ENCODE peak calls at places on chromosomes 6 and 20, in five cellular contexts. J, O, T, B and W are unnamed samples.

GRCh38 chr6:14129572-14129971 is 12.0 kb downstream of the CD83 start:
- DNase-seq in O (peak; percentile 35), B (peak; percentile 42), J (no peak), T (peak; percentile 68), W (no peak)

GRCh38 chr20:32509639-32510066 is 75.5 kb downstream of the NOL4L start:
- DNase-seq in T (no peak), O (peak; percentile 75), B (peak; percentile 34), J (peak; percentile 20), W (no peak)

GRCh38 chr6:14681699-14682487 is 564.0 kb upstream of the JARID2 start:
- DNase-seq in T (no peak), B (no peak), O (no peak), J (no peak), W (no peak)

GRCh38 chr20:17177341-17177740 is 49.5 kb upstream of the PCSK2 start:
- DNase-seq in J (no peak), B (no peak), T (no peak), O (no peak), W (no peak)

GRCh38 chr6:51213806-51214205 is 395.1 kb downstream of the TFAP2B start:
- DNase-seq in T (no peak), J (no peak), B (no peak), O (no peak), W (no peak)

GRCh38 chr6:99905209-99906106 is 88.6 kb downstream of the MCHR2 start:
- DNase-seq in B (peak; percentile 67), T (peak; percentile 34), J (no peak), O (peak; percentile 14), W (no peak)

GRCh38 chr6:7175463-7175862 is 67.7 kb downstream of the RREB1 start:
- DNase-seq in J (no peak), O (no peak), T (no peak), B (no peak), W (no peak)

GRCh38 chr6:85261250-85261649 is 188.6 kb upstream of the NT5E start:
- DNase-seq in B (no peak), O (no peak), J (no peak), T (no peak), W (no peak)

GRCh38 chr20:38242848-38243449 is 17.6 kb downstream of the KIAA1755 start:
- DNase-seq in T (no peak), J (no peak), B (no peak), O (no peak), W (no peak)

GRCh38 chr6:141269684-141270083 is 863.0 kb upstream of the GJE1 start:
- DNase-seq in B (no peak), O (no peak), J (no peak), T (no peak), W (no peak)

GRCh38 chr6:5151955-5152401 is 66.8 kb downstream of the PPP1R3G start:
- DNase-seq in J (no peak), O (no peak), T (no peak), B (peak; percentile 41), W (no peak)

GRCh38 chr20:1935696-1936366 is 40.6 kb downstream of the SIRPA start:
- DNase-seq in J (no peak), B (no peak), T (no peak), O (no peak), W (no peak)

GRCh38 chr6:167703347-167703746 is 123.4 kb upstream of the AFDN start:
- DNase-seq in J (no peak), B (no peak), O (no peak), T (no peak), W (no peak)

GRCh38 chr20:12305555-12305954 is 387.9 kb downstream of the BTBD3 start:
- DNase-seq in T (no peak), O (no peak), J (no peak), B (no peak), W (no peak)

GRCh38 chr20:58670097-58670496 is 19.0 kb downstream of the STX16 start:
- DNase-seq in O (no peak), B (no peak), T (no peak), J (no peak), W (no peak)

GRCh38 chr20:1391640-1392442 is 1.0 kb downstream of the FKBP1A start:
- DNase-seq in B (peak; percentile 52), J (no peak), O (peak; percentile 29), T (no peak), W (no peak)

GRCh38 chr20:38728911-38729642 is 4.8 kb downstream of the SLC32A1 start:
- DNase-seq in O (no peak), B (no peak), T (no peak), J (no peak), W (no peak)

GRCh38 chr6:136051140-136051775 is 198.9 kb downstream of the MTFR2 start:
- DNase-seq in B (peak; percentile 57), O (peak; percentile 26), J (no peak), T (no peak), W (no peak)

GRCh38 chr20:4820833-4821518 is 99.3 kb downstream of the PRND start:
- DNase-seq in J (no peak), B (peak; percentile 62), T (peak; percentile 28), O (no peak), W (no peak)

GRCh38 chr6:7542878-7543394 is 1.5 kb downstream of the DSP start:
- DNase-seq in O (no peak), B (peak; percentile 59), J (no peak), T (no peak), W (no peak)

GRCh38 chr6:39086294-39086693 is 28.7 kb downstream of the SAYSD1 start:
- DNase-seq in O (peak; percentile 54), T (no peak), J (no peak), B (no peak), W (no peak)

GRCh38 chr6:150857062-150857905 is 8.2 kb upstream of the MTHFD1L start:
- DNase-seq in T (peak; percentile 98), B (peak; percentile 96), O (no peak), J (no peak), W (no peak)

GRCh38 chr6:168920289-168920688 is 333.4 kb downstream of the THBS2 start:
- DNase-seq in O (no peak), B (no peak), J (no peak), T (no peak), W (no peak)

GRCh38 chr6:44533221-44533820 is 145.8 kb downstream of the CDC5L start:
- DNase-seq in J (no peak), T (no peak), B (no peak), O (no peak), W (no peak)

GRCh38 chr6:157229733-157230132 is 93.6 kb downstream of the TMEM242 start:
- DNase-seq in T (no peak), O (no peak), J (no peak), B (no peak), W (no peak)

GRCh38 chr6:164753517-164753916 is 555.9 kb downstream of the C6orf118 start:
- DNase-seq in O (no peak), B (peak; percentile 67), J (no peak), T (peak; percentile 32), W (no peak)

GRCh38 chr20:47466193-47466592 is 35.5 kb upstream of the NCOA3 start:
- DNase-seq in T (no peak), B (no peak), J (no peak), O (no peak), W (no peak)

GRCh38 chr6:92779758-92780157 is 639.6 kb downstream of the EPHA7 start:
- DNase-seq in J (no peak), O (no peak), B (no peak), T (peak; percentile 46), W (no peak)

GRCh38 chr20:10059006-10059405 is 24.2 kb downstream of the ANKEF1 start:
- DNase-seq in J (no peak), O (no peak), B (no peak), T (no peak), W (no peak)